ENCODE peak calls at places on chromosomes 2 and 18, in five cellular contexts. O, Z, W, Q and M are unnamed samples.

GRCh38 chr2:88875749-88876148 is 184.3 kb downstream of the RPIA start:
- DNase-seq in W (no peak), O (no peak), Z (no peak), Q (no peak), M (no peak)

GRCh38 chr2:41735006-41735405 is 312.8 kb upstream of the PKDCC start:
- DNase-seq in Z (no peak), Q (no peak), W (no peak), O (no peak), M (no peak)

GRCh38 chr2:44912660-44913059 is 28.8 kb upstream of the SIX3 start:
- DNase-seq in O (no peak), W (no peak), Q (no peak), Z (no peak), M (no peak)

GRCh38 chr2:96651793-96652192 is 9.2 kb downstream of the FER1L5 start:
- DNase-seq in W (no peak), O (no peak), Z (no peak), Q (no peak), M (peak)

GRCh38 chr2:25373269-25373981 is 31.7 kb upstream of the DNMT3A start:
- DNase-seq in W (peak), Z (no peak), Q (no peak), O (peak), M (peak)

GRCh38 chr18:22168360-22168921 is 948 bp upstream of the GATA6 start:
- DNase-seq in Q (no peak), O (peak), Z (no peak), W (peak), M (peak)

GRCh38 chr2:48120759-48121242 is 214.5 kb upstream of the FBXO11 start:
- DNase-seq in Q (no peak), Z (no peak), W (no peak), O (no peak), M (no peak)

GRCh38 chr2:212423089-212423488 is 115.5 kb downstream of the ERBB4 start:
- DNase-seq in O (no peak), Q (no peak), W (no peak), Z (no peak), M (no peak)

GRCh38 chr2:221817052-221817451 is 244.9 kb upstream of the EPHA4 start:
- DNase-seq in W (no peak), Q (no peak), O (no peak), Z (no peak), M (no peak)

GRCh38 chr2:36965196-36965595 is 1.1 kb downstream of the STRN start:
- DNase-seq in O (no peak), Z (no peak), Q (no peak), W (no peak), M (no peak)

GRCh38 chr2:113138428-113139322 is 11.3 kb downstream of the IL1RN start:
- DNase-seq in O (peak), Z (no peak), W (peak), Q (peak), M (peak)

GRCh38 chr2:54394392-54394791 is 61.7 kb upstream of the SPTBN1 start:
- DNase-seq in O (no peak), Z (no peak), W (no peak), Q (no peak), M (no peak)

GRCh38 chr2:220553150-220553549 is 925.7 kb downstream of the SLC4A3 start:
- DNase-seq in O (no peak), W (no peak), Q (no peak), Z (no peak), M (no peak)

GRCh38 chr2:174399171-174399570 is 3.6 kb downstream of the SCRN3 start:
- DNase-seq in Z (no peak), O (no peak), Q (no peak), W (no peak), M (no peak)

GRCh38 chr2:11990576-11990975 is 244.1 kb downstream of the LPIN1 start:
- DNase-seq in Q (no peak), W (no peak), O (no peak), Z (no peak), M (no peak)